ENCODE peak calls at places on chromosomes 12 and 14, in six cellular contexts. O is GM12878, V is K562, P is HepG2, T is SK-N-SH, Y is HCT116. K is an unnamed sample.
A peak's percentile ranks its signal among the peaks of the same experiment; 100 is the strongest.

GRCh38 chr12:17949558-17950141 is 140.3 kb downstream of the RERGL start:
- DNase-seq in O (no peak), V (no peak), P (no peak), T (no peak), Y (no peak), K (no peak)

GRCh38 chr12:45670339-45671065 is 59.0 kb upstream of the ARID2 start:
- DNase-seq in O (peak; percentile 53), V (no peak), P (no peak), T (no peak), Y (no peak), K (no peak)

GRCh38 chr12:112408621-112409020 is 784 bp downstream of the RPL6 start:
- DNase-seq in O (no peak), V (peak; percentile 34), P (no peak), T (no peak), Y (no peak), K (no peak)

GRCh38 chr14:73752297-73752992 is 38.3 kb upstream of the PNMA1 start:
- DNase-seq in O (no peak), V (no peak), P (no peak), T (peak; percentile 76), Y (no peak), K (peak; percentile 82)

GRCh38 chr12:52912711-52913423 is 8.0 kb upstream of the KRT8 start:
- DNase-seq in O (no peak), V (no peak), P (no peak), T (no peak), Y (no peak), K (no peak)

GRCh38 chr12:107468182-107468581 is 217.4 kb upstream of the PWP1 start:
- DNase-seq in O (no peak), V (no peak), P (no peak), T (no peak), Y (no peak), K (no peak)

GRCh38 chr12:120047072-120047471 is 58.0 kb downstream of the BICDL1 start:
- DNase-seq in O (no peak), V (no peak), P (peak; percentile 32), T (no peak), Y (no peak), K (no peak)

GRCh38 chr12:16037533-16037932 is 126.4 kb downstream of the DERA start:
- DNase-seq in O (no peak), V (no peak), P (peak; percentile 4), T (no peak), Y (no peak), K (no peak)

GRCh38 chr14:70416322-70416716 is 571 bp downstream of the SYNJ2BP start:
- DNase-seq in O (no peak), V (no peak), P (no peak), T (peak; percentile 38), Y (no peak), K (peak; percentile 16)

GRCh38 chr14:101578489-101578888 is 17.2 kb downstream of the DIO3 start:
- DNase-seq in O (no peak), V (no peak), P (no peak), T (no peak), Y (no peak), K (no peak)

GRCh38 chr12:104588048-104588942 is 131.5 kb downstream of the CHST11 start:
- DNase-seq in O (no peak), V (no peak), P (no peak), T (no peak), Y (peak; percentile 89), K (no peak)

GRCh38 chr12:10968765-10969456 is 17.8 kb downstream of the TAS2R50 start:
- DNase-seq in O (no peak), V (no peak), P (no peak), T (no peak), Y (no peak), K (peak; percentile 1)

GRCh38 chr14:37116933-37117844 is 55.2 kb downstream of the SLC25A21 start:
- DNase-seq in O (no peak), V (peak; percentile 9), P (peak; percentile 39), T (no peak), Y (peak; percentile 6), K (peak; percentile 17)

GRCh38 chr14:37118673-37119366 is 53.6 kb downstream of the SLC25A21 start:
- DNase-seq in O (no peak), V (no peak), P (no peak), T (no peak), Y (no peak), K (no peak)

GRCh38 chr14:37114559-37114958 is 57.8 kb downstream of the SLC25A21 start:
- DNase-seq in O (no peak), V (no peak), P (no peak), T (no peak), Y (no peak), K (no peak)

GRCh38 chr14:37114039-37114438 is 58.4 kb downstream of the SLC25A21 start:
- DNase-seq in O (no peak), V (no peak), P (no peak), T (no peak), Y (no peak), K (no peak)
- TF ChIP-seq JUND in O (no peak), V (no peak), P (no peak), T (no peak), Y (no peak), K (no peak)

GRCh38 chr14:100031506-100032281 is 33.5 kb upstream of the EVL start:
- DNase-seq in O (no peak), V (no peak), P (no peak), T (no peak), Y (peak; percentile 71), K (peak; percentile 74)

GRCh38 chr14:100028990-100029677 is 36.1 kb upstream of the EVL start:
- DNase-seq in O (no peak), V (no peak), P (no peak), T (no peak), Y (no peak), K (peak; percentile 39)

GRCh38 chr14:100027771-100028490 is 37.3 kb upstream of the EVL start:
- DNase-seq in O (no peak), V (no peak), P (no peak), T (no peak), Y (no peak), K (no peak)

GRCh38 chr14:100032749-100033148 is 32.5 kb upstream of the EVL start:
- DNase-seq in O (no peak), V (no peak), P (no peak), T (no peak), Y (no peak), K (no peak)

GRCh38 chr14:100030441-100031153 is 34.6 kb upstream of the EVL start:
- DNase-seq in O (no peak), V (no peak), P (no peak), T (no peak), Y (no peak), K (no peak)
- TF ChIP-seq JUND in O (no peak), V (no peak), P (no peak), T (peak; percentile 12), Y (no peak), K (no peak)

GRCh38 chr14:72616294-72616693 is 277.6 kb downstream of the DPF3 start:
- DNase-seq in O (no peak), V (no peak), P (no peak), T (no peak), Y (no peak), K (no peak)

GRCh38 chr14:72616811-72617210 is 277.1 kb downstream of the DPF3 start:
- DNase-seq in O (no peak), V (no peak), P (no peak), T (no peak), Y (no peak), K (no peak)

GRCh38 chr14:72618424-72618823 is 275.5 kb downstream of the DPF3 start:
- DNase-seq in O (no peak), V (no peak), P (no peak), T (no peak), Y (no peak), K (no peak)

GRCh38 chr14:72619071-72619710 is 274.7 kb downstream of the DPF3 start:
- DNase-seq in O (no peak), V (no peak), P (no peak), T (no peak), Y (no peak), K (no peak)

GRCh38 chr14:72617391-72618011 is 276.4 kb downstream of the DPF3 start:
- DNase-seq in O (no peak), V (no peak), P (no peak), T (no peak), Y (no peak), K (no peak)
- TF ChIP-seq JUND in O (no peak), V (no peak), P (no peak), T (no peak), Y (no peak), K (no peak)

DNA sequence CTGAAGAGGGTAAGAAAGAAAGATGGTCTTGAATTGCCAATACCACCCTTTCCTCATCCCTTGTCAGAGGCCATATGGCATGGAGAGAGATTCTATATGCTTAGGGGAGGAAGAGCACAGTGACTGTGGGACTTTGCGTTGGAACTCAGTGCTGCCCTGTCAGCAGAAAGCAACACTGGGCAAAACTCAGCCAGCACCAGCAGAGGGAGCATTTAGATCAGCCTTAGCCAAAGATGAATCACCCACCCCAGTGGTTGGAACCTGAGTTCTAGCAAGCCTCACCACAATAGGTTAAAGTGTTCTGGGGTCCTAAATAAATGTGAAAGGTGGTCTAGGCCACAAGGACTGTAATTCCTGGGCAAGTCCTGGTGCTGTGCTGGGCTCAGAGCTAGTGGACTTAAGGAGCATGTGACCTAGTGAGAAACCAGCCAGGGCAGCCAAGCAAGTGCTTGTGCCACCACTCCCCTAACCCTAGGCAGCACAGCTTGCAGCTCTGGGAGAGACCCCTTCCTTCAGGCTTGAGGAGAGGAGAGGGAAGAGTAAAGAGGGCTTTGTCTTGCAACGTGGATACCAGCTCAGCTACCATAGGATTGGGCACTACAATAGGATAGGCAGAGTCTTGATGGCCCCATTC is 11.4 kb upstream of the BCAT1 start:
- DNase-seq in O (peak; percentile 56), V (peak; percentile 37), P (peak; percentile 36), T (no peak), Y (peak; percentile 36), K (no peak)
- TF ChIP-seq JUND in O (no peak), V (peak; percentile 87), P (no peak), T (peak; percentile 14), Y (peak; percentile 22), K (no peak)

DNA sequence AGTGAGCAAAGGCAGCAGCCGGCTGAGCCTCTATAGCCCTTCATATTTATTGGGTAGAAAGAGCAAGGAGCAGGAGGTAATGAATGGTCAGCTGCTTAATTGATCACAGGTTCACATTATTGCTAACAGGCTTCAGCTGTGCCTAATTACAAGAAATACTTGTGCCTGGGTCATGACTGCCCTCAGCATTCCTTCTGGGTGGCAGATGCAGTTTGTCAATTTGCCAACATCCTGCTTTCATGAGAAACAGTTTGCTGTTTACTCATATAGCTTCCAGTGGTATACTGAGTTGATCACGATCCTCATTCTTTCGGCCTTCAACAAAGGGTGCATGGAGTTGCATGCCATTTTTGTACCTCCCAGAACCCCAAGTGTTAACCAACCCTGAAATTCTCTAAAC is 81.0 kb upstream of the PLEKHG7 start:
- DNase-seq in O (no peak), V (no peak), P (no peak), T (no peak), Y (no peak), K (peak; percentile 61)
- TF ChIP-seq JUND in O (no peak), V (no peak), P (no peak), T (no peak), Y (no peak), K (no peak)